ENCODE peak calls at places on chromosomes 13 and 19, in nine cellular contexts. F is ovary, O is lower leg skin, C is IMR-90, T is tibial nerve, H is GM12892, A is right lobe of liver, B is sigmoid colon, X is erythroblast. S is an unnamed sample.

GRCh38 chr13:79659161-79659560 is 178.2 kb downstream of the NDFIP2 start:
- DNase-seq in X (no peak), A (no peak), H (no peak), F (peak; percentile 14), C (no peak), T (no peak), B (no peak), O (peak; percentile 26), S (no peak)

GRCh38 chr19:29609636-29610035 is 3.6 kb downstream of the POP4 start:
- DNase-seq in T (no peak), F (no peak), A (no peak), C (no peak), B (peak; percentile 51), H (no peak), O (no peak), X (no peak), S (no peak)

GRCh38 chr13:112898786-112899617 is 70.0 kb upstream of the MCF2L start:
- DNase-seq in F (no peak), C (no peak), T (no peak), B (peak; percentile 48), X (no peak), O (no peak), A (peak; percentile 44), H (no peak), S (no peak)

GRCh38 chr13:33045829-33046592 is 29.8 kb downstream of the KL start:
- DNase-seq in X (no peak), T (no peak), O (no peak), F (no peak), C (no peak), B (no peak), A (no peak), H (no peak), S (no peak)

GRCh38 chr13:33578786-33579185 is 239.2 kb upstream of the RFC3 start:
- DNase-seq in F (no peak), X (no peak), H (no peak), C (no peak), A (no peak), T (no peak), O (no peak), B (no peak), S (no peak)

GRCh38 chr13:77907653-77908341 is 10.8 kb downstream of the EDNRB start:
- DNase-seq in B (no peak), H (no peak), T (no peak), X (no peak), A (no peak), O (no peak), C (no peak), F (no peak), S (no peak)

GRCh38 chr19:13613447-13613846 is 107.2 kb upstream of the CACNA1A start:
- DNase-seq in C (no peak), X (no peak), F (no peak), O (no peak), A (no peak), T (no peak), H (no peak), B (no peak), S (no peak)

GRCh38 chr19:48874309-48875135 is 2.3 kb downstream of the PPP1R15A start:
- DNase-seq in H (no peak), C (peak; percentile 80), X (peak; percentile 88), O (no peak), F (peak; percentile 57), B (no peak), A (no peak), T (peak; percentile 31), S (no peak)

GRCh38 chr13:81606074-81606473 is 1265.1 kb upstream of the SPRY2 start:
- DNase-seq in C (no peak), F (no peak), T (no peak), H (no peak), A (no peak), B (no peak), X (no peak), O (no peak), S (no peak)

GRCh38 chr13:57409656-57410055 is 221.9 kb upstream of the PCDH17 start:
- DNase-seq in A (no peak), B (no peak), F (no peak), C (no peak), O (no peak), X (no peak), T (no peak), H (no peak), S (no peak)

GRCh38 chr13:68170961-68171360 is 940.8 kb upstream of the PCDH9 start:
- DNase-seq in H (no peak), X (no peak), C (no peak), B (no peak), T (no peak), O (no peak), A (no peak), F (no peak), S (no peak)

DNA sequence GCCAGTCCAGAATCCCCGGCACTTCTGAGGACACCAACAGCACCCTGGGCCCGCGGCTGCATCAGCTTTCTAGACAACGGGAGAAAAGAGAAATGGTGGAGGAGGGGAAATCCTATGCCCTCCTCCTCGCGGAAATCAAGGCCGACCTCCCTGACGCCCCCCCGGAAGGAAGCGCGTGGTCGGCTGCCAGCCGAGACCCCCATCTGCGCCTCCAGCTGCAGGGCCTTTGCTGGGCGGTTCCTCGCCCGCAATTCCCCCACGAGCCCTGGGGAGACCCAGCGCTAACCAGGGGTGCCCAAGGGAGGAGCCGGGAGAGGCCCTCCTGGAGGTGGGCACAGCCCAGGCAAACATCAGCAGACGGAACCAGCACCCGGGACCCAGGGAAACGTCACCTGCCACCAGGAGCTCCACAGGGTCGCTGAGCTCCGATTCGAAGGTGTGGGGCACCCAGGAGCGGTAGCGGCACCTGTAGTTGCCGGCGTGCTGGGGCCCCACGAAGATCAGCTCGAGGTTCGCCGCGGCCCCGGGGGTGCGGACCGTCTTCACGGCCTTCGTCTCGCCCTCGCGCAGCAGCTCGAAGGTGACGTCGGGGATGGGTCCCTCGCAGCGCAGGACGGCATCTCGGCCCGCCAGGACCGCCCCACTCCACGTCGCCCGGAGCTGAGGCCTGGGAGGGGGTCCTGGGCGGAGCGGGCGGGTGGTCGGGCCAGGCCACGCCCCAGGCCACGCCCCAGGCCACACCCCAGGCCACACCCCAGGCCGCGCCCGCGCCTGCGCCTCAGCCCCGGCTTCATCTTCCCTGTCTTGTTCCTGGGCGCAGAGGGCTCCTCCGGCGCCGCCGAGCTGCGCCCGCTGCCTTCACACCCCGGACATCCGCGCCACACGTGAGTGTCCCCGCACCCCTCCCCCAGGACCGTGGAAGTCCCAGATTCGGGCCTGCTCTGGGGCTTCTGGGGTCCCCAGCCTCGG is 6.0 kb downstream of the A1BG start:
- DNase-seq in O (no peak), A (no peak), F (no peak), H (peak; percentile 92), X (no peak), T (peak; percentile 15), C (peak; percentile 63), B (peak; percentile 73), S (peak; percentile 83)
- TF ChIP-seq POLR2A in O (no peak), A (peak; percentile 23), F (no peak), H (peak; percentile 71), X (no peak), T (peak; percentile 14), C (no peak), B (no peak), S (peak; percentile 58)

GRCh38 chr19:2492870-2493269 is 16.9 kb downstream of the GADD45B start:
- DNase-seq in C (no peak), A (no peak), O (no peak), X (no peak), H (peak; percentile 10), B (no peak), F (no peak), T (no peak), S (no peak)

GRCh38 chr19:2494084-2494446 is 18.1 kb downstream of the GADD45B start:
- DNase-seq in T (no peak), X (no peak), H (peak; percentile 13), B (no peak), F (no peak), O (no peak), A (no peak), C (peak; percentile 65), S (peak; percentile 84)

GRCh38 chr19:2495130-2495641 is 19.3 kb downstream of the GADD45B start:
- DNase-seq in B (peak; percentile 93), T (peak; percentile 59), O (peak; percentile 80), H (peak; percentile 31), F (peak; percentile 68), A (peak; percentile 88), C (peak; percentile 40), X (no peak), S (peak; percentile 98)

GRCh38 chr19:2495651-2496316 is 19.9 kb downstream of the GADD45B start:
- DNase-seq in O (no peak), B (peak; percentile 80), C (no peak), A (no peak), H (peak; percentile 8), T (no peak), F (peak; percentile 48), X (no peak), S (no peak)

DNA sequence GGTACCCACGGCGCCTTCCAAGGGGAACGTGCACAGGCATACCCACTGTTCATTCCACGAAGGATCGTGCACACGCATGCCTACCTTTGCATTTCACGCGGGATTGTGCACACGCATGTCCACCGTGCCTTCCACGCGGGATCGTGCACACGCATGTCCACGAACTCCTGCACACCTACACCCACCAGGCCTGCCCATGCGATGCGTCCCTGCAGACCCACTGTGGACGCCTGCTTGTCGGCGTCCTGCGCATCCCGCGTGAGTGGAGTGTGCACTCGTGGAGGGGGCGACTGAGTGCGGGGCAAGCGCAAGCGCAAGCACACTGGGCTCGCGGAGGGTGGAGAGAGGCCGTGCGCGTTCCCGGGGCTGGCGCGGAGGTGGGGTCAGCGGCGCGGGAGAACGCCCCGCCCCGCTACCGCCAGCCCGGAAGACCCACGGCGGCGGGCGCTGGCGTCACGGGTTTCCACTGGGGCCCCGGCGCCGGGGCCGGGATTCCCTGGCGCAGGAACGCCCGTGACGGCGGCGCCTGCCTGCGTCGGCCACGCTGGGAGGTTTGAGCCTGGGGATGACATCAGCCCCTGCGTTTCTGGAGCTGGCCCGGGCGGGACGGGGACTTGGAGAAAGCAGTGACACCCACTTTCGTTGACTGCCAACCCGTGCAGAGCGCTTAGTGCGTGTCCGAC is 18.7 kb downstream of the GADD45B start:
- DNase-seq in C (peak; percentile 79), A (peak; percentile 68), T (peak; percentile 46), H (peak; percentile 85), X (no peak), B (peak; percentile 94), O (peak; percentile 54), F (peak; percentile 66), S (no peak)
- TF ChIP-seq POLR2A in C (peak; percentile 69), A (peak; percentile 49), T (no peak), H (no peak), X (no peak), B (no peak), O (no peak), F (no peak), S (peak; percentile 58)

GRCh38 chr19:7098096-7098495 is 28.6 kb downstream of the ZNF557 start:
- DNase-seq in H (no peak), A (no peak), X (no peak), T (no peak), F (no peak), B (no peak), C (no peak), O (no peak), S (no peak)
- TF ChIP-seq POLR2A in H (no peak), A (no peak), X (no peak), T (no peak), F (no peak), B (no peak), C (no peak), O (no peak), S (no peak)

GRCh38 chr19:33392341-33393285 is 19.1 kb downstream of the CEBPG start:
- DNase-seq in T (no peak), F (peak; percentile 47), B (peak; percentile 67), H (peak; percentile 19), C (no peak), A (peak; percentile 93), O (no peak), X (no peak), S (no peak)
- TF ChIP-seq POLR2A in T (no peak), F (no peak), B (no peak), H (no peak), C (no peak), A (peak; percentile 32), O (no peak), X (no peak), S (no peak)

S was measured in H54.